ENCODE peak calls at places on chromosomes 1 and 21, in seven cellular contexts. G is GM04504; P is IMR-90; Z is DMS53; D is activated effector memory CD4-positive, alpha-beta T cell treated with anti-CD3 and anti-CD28 coated beads, Interleukin-2, amount 50 U/mL, for 16 hours; J is stimulated activated CD4-positive, alpha-beta T cell treated with anti-CD3 and anti-CD28 coated beads, Interleukin-12 subunit alpha, Interleukin-12 subunit beta, amount 100 ng/mL, for 4 hours; U is stimulated activated naive CD4-positive, alpha-beta T cell. H is an unnamed sample.

GRCh38 chr1:110190282-110190929 is 19.7 kb upstream of the KCNC4 start:
- DNase-seq in G (no peak), P (no peak), Z (peak; percentile 33), D (no peak), J (no peak), U (no peak), H (peak; percentile 82)

GRCh38 chr1:93029317-93029716 is 49.8 kb upstream of the MTF2 start:
- DNase-seq in G (no peak), P (no peak), Z (no peak), D (peak; percentile 66), J (no peak), U (peak; percentile 87), H (no peak)

GRCh38 chr21:25573409-25574206 is 33.7 kb downstream of the MRPL39 start:
- DNase-seq in G (peak; percentile 61), P (peak; percentile 99), Z (peak; percentile 62), D (peak; percentile 88), J (peak; percentile 61), U (peak; percentile 46), H (no peak)

GRCh38 chr1:2796890-2797740 is 4.4 kb downstream of the TTC34 start:
- DNase-seq in G (no peak), P (no peak), Z (no peak), D (peak; percentile 57), J (no peak), U (no peak), H (no peak)

GRCh38 chr1:25927541-25928265 is 21.5 kb upstream of the STMN1 start:
- DNase-seq in G (no peak), P (no peak), Z (peak; percentile 95), D (no peak), J (no peak), U (no peak), H (peak; percentile 27)

GRCh38 chr1:70353641-70354331 is 736 bp downstream of the ANKRD13C start:
- DNase-seq in G (peak; percentile 19), P (peak; percentile 74), Z (peak; percentile 82), D (no peak), J (no peak), U (no peak), H (no peak)

GRCh38 chr1:94658221-94658620 is 116.7 kb upstream of the F3 start:
- DNase-seq in G (peak; percentile 38), P (peak; percentile 79), Z (peak; percentile 22), D (no peak), J (no peak), U (no peak), H (no peak)

GRCh38 chr1:125087247-125087646 is 3902.5 kb downstream of the SRGAP2C start:
- DNase-seq in G (no peak), P (no peak), Z (no peak), D (no peak), J (no peak), U (no peak), H (no peak)

H was measured in NCI-H2107.